ENCODE peak calls at places on chromosomes 16 and 17, in four cellular contexts. One of them, this sample, is unnamed.

GRCh38 chr16:89737341-89738071 is 16.2 kb downstream of the ZNF276 start:
- DNase-seq in suprapubic skin: no peak
- DNase-seq in Peyer's patch: no peak
- DNase-seq in tibial nerve: no peak
- DNase-seq in this sample: no peak

GRCh38 chr17:76714822-76715461 is 4.2 kb upstream of the MXRA7 start:
- DNase-seq in Peyer's patch: peak
- DNase-seq in tibial nerve: peak
- DNase-seq in suprapubic skin: peak
- DNase-seq in this sample: peak

GRCh38 chr16:85699628-85700027 is 10.9 kb upstream of the GINS2 start:
- DNase-seq in tibial nerve: no peak
- DNase-seq in suprapubic skin: no peak
- DNase-seq in Peyer's patch: no peak
- DNase-seq in this sample: no peak

GRCh38 chr17:68255151-68255550 is 7.3 kb downstream of the AMZ2 start:
- DNase-seq in suprapubic skin: no peak
- DNase-seq in tibial nerve: no peak
- DNase-seq in Peyer's patch: no peak
- DNase-seq in this sample: no peak

GRCh38 chr16:89378947-89379771 is 111.2 kb downstream of the ANKRD11 start:
- DNase-seq in suprapubic skin: no peak
- DNase-seq in tibial nerve: no peak
- DNase-seq in Peyer's patch: no peak
- DNase-seq in this sample: no peak

GRCh38 chr16:87407511-87408112 is 15.5 kb downstream of the MAP1LC3B start:
- DNase-seq in tibial nerve: no peak
- DNase-seq in Peyer's patch: peak
- DNase-seq in suprapubic skin: peak
- DNase-seq in this sample: peak

GRCh38 chr17:41540921-41541625 is 13.0 kb upstream of the KRT19 start:
- DNase-seq in Peyer's patch: no peak
- DNase-seq in tibial nerve: no peak
- DNase-seq in suprapubic skin: no peak
- DNase-seq in this sample: no peak

GRCh38 chr17:8470447-8471047 is 34.9 kb downstream of the NDEL1 start:
- DNase-seq in tibial nerve: no peak
- DNase-seq in Peyer's patch: peak
- DNase-seq in suprapubic skin: no peak
- DNase-seq in this sample: no peak

GRCh38 chr16:85819245-85819644 is 19.8 kb downstream of the COX4I1 start:
- DNase-seq in tibial nerve: peak
- DNase-seq in Peyer's patch: peak
- DNase-seq in suprapubic skin: peak
- DNase-seq in this sample: peak

GRCh38 chr17:49494937-49495841 is at the start of gene NGFR:
- DNase-seq in Peyer's patch: peak
- DNase-seq in suprapubic skin: no peak
- DNase-seq in tibial nerve: no peak
- DNase-seq in this sample: peak

GRCh38 chr17:44043326-44043725 is 23.1 kb downstream of the LSM12 start:
- DNase-seq in Peyer's patch: no peak
- DNase-seq in suprapubic skin: no peak
- DNase-seq in tibial nerve: no peak
- DNase-seq in this sample: no peak

GRCh38 chr17:45102856-45103255 is 29.5 kb downstream of the PLCD3 start:
- DNase-seq in tibial nerve: no peak
- DNase-seq in suprapubic skin: no peak
- DNase-seq in Peyer's patch: no peak
- DNase-seq in this sample: no peak

GRCh38 chr17:45104497-45104896 is 27.8 kb downstream of the PLCD3 start:
- DNase-seq in suprapubic skin: no peak
- DNase-seq in Peyer's patch: no peak
- DNase-seq in tibial nerve: no peak
- DNase-seq in this sample: no peak

GRCh38 chr17:45103269-45103795 is 29.0 kb downstream of the PLCD3 start:
- DNase-seq in tibial nerve: no peak
- DNase-seq in Peyer's patch: no peak
- DNase-seq in suprapubic skin: no peak
- DNase-seq in this sample: no peak

GRCh38 chr17:45104907-45105624 is 27.2 kb downstream of the PLCD3 start:
- DNase-seq in Peyer's patch: no peak
- DNase-seq in suprapubic skin: no peak
- DNase-seq in tibial nerve: no peak
- DNase-seq in this sample: no peak

GRCh38 chr17:45104029-45104428 is 28.3 kb downstream of the PLCD3 start:
- DNase-seq in tibial nerve: no peak
- DNase-seq in Peyer's patch: no peak
- DNase-seq in suprapubic skin: no peak
- DNase-seq in this sample: no peak
- H3K4me3 ChIP-seq in tibial nerve: no peak
- H3K4me3 ChIP-seq in Peyer's patch: no peak
- H3K4me3 ChIP-seq in suprapubic skin: no peak
- H3K4me3 ChIP-seq in this sample: no peak

DNA sequence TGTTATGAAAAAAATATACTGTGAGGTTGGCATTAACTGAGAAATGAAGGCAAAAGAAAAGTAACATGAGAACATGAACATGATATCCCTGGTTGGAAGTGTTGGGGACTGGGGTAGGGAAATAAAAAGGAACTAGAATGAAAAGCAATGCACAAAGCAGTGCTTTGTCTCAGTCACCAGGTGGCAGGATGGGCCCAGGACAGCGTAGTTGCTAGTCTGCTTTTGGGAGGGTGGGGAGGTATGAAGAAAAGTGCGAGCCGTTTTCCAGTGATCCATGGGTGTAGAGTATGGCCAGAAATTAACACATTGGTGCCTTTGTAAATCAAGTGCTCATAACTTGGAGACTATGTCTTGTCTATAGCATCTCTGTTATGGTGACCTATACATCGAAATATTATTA is 662.5 kb upstream of the SALL1 start:
- DNase-seq in Peyer's patch: no peak
- DNase-seq in suprapubic skin: no peak
- DNase-seq in tibial nerve: no peak
- DNase-seq in this sample: no peak
- TF ChIP-seq CTCF in Peyer's patch: no peak
- TF ChIP-seq CTCF in suprapubic skin: no peak
- TF ChIP-seq CTCF in tibial nerve: no peak
- TF ChIP-seq CTCF in this sample: no peak

DNA sequence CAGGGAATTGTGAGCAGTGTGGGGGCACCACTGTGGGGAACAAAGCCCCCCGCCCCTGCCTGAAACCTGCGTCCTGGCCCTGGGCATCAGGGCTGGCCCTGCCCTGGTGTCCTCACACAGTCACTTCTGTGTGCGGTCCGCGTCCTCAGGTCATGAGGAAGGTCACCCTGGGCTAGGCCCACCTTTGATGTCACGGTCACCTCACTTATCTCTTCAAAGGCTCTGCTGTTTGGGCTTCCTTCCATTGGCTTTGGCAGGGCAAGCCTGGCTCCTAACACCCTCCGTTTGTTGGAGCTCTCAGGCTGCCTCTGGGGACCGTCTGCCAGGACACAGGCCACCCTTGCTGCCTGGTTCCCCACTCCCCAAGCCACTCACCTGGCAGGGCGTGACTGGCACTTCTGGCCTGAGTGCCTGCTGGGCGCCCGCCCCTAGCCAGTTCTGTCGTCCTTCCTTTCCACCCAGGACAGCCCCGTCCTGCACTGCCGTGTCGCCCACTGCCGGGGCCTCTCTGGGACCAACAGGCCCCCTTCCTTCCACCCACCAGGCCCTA is 8.8 kb downstream of the CENPX start:
- DNase-seq in tibial nerve: no peak
- DNase-seq in suprapubic skin: no peak
- DNase-seq in Peyer's patch: no peak
- DNase-seq in this sample: no peak
- H3K27ac ChIP-seq in tibial nerve: no peak
- H3K27ac ChIP-seq in suprapubic skin: no peak
- H3K27ac ChIP-seq in Peyer's patch: peak
- H3K27ac ChIP-seq in this sample: no peak

GRCh38 chr17:75288359-75288758 is 874 bp downstream of the SLC25A19 start:
- DNase-seq in tibial nerve: no peak
- DNase-seq in suprapubic skin: no peak
- DNase-seq in Peyer's patch: no peak
- DNase-seq in this sample: no peak
- H3K4me3 ChIP-seq in tibial nerve: peak
- H3K4me3 ChIP-seq in suprapubic skin: peak
- H3K4me3 ChIP-seq in Peyer's patch: peak
- H3K4me3 ChIP-seq in this sample: peak

GRCh38 chr16:81061855-81062608 is 15.0 kb downstream of the C16orf46 start:
- DNase-seq in suprapubic skin: no peak
- DNase-seq in tibial nerve: no peak
- DNase-seq in Peyer's patch: no peak
- DNase-seq in this sample: no peak
- TF ChIP-seq CTCF in suprapubic skin: no peak
- TF ChIP-seq CTCF in tibial nerve: no peak
- TF ChIP-seq CTCF in Peyer's patch: no peak
- TF ChIP-seq CTCF in this sample: no peak

GRCh38 chr16:19066988-19067348 is 446 bp upstream of the COQ7 start:
- DNase-seq in tibial nerve: no peak
- DNase-seq in Peyer's patch: no peak
- DNase-seq in suprapubic skin: no peak
- DNase-seq in this sample: no peak
- H3K27ac ChIP-seq in tibial nerve: peak
- H3K27ac ChIP-seq in Peyer's patch: peak
- H3K27ac ChIP-seq in suprapubic skin: peak
- H3K27ac ChIP-seq in this sample: peak

GRCh38 chr17:7407483-7408231 is at the start of gene NLGN2:
- DNase-seq in Peyer's patch: no peak
- DNase-seq in suprapubic skin: peak
- DNase-seq in tibial nerve: no peak
- DNase-seq in this sample: no peak
- H3K4me3 ChIP-seq in Peyer's patch: no peak
- H3K4me3 ChIP-seq in suprapubic skin: no peak
- H3K4me3 ChIP-seq in tibial nerve: no peak
- H3K4me3 ChIP-seq in this sample: no peak

GRCh38 chr16:78984887-78985464 is 615.6 kb downstream of the MAF start:
- DNase-seq in Peyer's patch: no peak
- DNase-seq in tibial nerve: no peak
- DNase-seq in suprapubic skin: no peak
- DNase-seq in this sample: no peak

GRCh38 chr16:78984324-78984723 is 616.2 kb downstream of the MAF start:
- DNase-seq in Peyer's patch: no peak
- DNase-seq in suprapubic skin: no peak
- DNase-seq in tibial nerve: no peak
- DNase-seq in this sample: no peak

GRCh38 chr16:78987676-78988075 is 612.9 kb downstream of the MAF start:
- DNase-seq in Peyer's patch: no peak
- DNase-seq in tibial nerve: no peak
- DNase-seq in suprapubic skin: no peak
- DNase-seq in this sample: no peak

GRCh38 chr16:78988361-78988992 is 612.1 kb downstream of the MAF start:
- DNase-seq in tibial nerve: no peak
- DNase-seq in suprapubic skin: no peak
- DNase-seq in Peyer's patch: no peak
- DNase-seq in this sample: no peak

DNA sequence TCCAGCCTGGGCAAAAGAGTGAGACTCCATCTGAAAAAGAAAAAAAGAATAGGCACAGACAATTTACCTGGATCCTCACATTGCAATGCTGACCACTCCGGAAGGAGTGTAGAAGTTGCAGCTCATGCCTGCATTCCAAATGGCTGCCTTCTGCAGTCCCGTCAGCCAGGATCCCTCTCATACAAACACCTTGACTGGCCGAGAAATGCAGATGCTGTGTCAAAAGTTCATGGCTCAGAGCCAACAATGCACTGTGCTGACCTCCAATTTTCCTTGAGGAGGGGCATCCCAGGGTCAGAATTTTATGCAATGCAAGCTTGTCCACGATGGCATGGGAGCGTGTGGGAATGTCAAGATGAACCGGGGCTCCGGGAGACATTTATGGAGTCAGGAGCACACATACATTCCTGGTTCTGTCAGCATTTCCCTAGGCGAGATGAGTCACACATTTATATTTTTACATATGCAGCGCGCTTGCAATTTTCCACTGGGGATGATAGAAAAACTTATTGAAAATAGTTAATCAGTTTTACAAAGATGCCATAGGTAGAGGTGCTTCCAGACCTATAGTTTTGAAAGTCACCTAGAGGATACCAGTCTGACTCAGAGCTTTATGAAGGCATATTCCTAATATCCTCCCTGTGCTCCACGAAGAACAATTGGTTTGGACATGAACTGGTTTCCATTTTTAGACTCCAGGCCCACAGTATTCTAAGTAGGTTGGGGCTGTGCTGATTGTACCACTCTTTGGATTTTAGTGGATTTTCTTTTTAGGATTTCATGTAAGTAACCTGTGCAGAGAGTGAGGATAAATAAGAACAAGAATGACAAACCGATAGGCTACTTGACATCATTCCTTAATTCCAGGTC is 614.6 kb downstream of the MAF start:
- DNase-seq in suprapubic skin: no peak
- DNase-seq in Peyer's patch: no peak
- DNase-seq in tibial nerve: no peak
- DNase-seq in this sample: no peak
- TF ChIP-seq CTCF in suprapubic skin: no peak
- TF ChIP-seq CTCF in Peyer's patch: no peak
- TF ChIP-seq CTCF in tibial nerve: no peak
- TF ChIP-seq CTCF in this sample: no peak

GRCh38 chr17:6938637-6939036 is 57.2 kb upstream of the ALOX12 start:
- DNase-seq in tibial nerve: no peak
- DNase-seq in Peyer's patch: no peak
- DNase-seq in suprapubic skin: no peak
- DNase-seq in this sample: no peak

GRCh38 chr17:6941989-6942388 is 53.9 kb upstream of the ALOX12 start:
- DNase-seq in tibial nerve: no peak
- DNase-seq in Peyer's patch: no peak
- DNase-seq in suprapubic skin: no peak
- DNase-seq in this sample: no peak

GRCh38 chr17:6936370-6937028 is 59.4 kb upstream of the ALOX12 start:
- DNase-seq in Peyer's patch: peak
- DNase-seq in suprapubic skin: no peak
- DNase-seq in tibial nerve: no peak
- DNase-seq in this sample: no peak

GRCh38 chr17:6940186-6940649 is 55.6 kb upstream of the ALOX12 start:
- DNase-seq in Peyer's patch: no peak
- DNase-seq in suprapubic skin: no peak
- DNase-seq in tibial nerve: no peak
- DNase-seq in this sample: no peak
- H3K27ac ChIP-seq in Peyer's patch: peak
- H3K27ac ChIP-seq in suprapubic skin: no peak
- H3K27ac ChIP-seq in tibial nerve: no peak
- H3K27ac ChIP-seq in this sample: no peak

This sample was measured in HL-60.